ENCODE peak calls at places on chromosomes 12 and 14, in seven cellular contexts. V is HT1080; J is activated T-helper 1 cell treated with anti-CD3 and anti-CD28 coated beads, Interleukin-2, amount 50 U/mL, for 16 hours; S is NCI-H524; B is nucleus accumbens; Y is LoVo; E is kidney epithelial cell. Z is an unnamed sample.

GRCh38 chr14:105433161-105433605 is 13.6 kb downstream of the MTA1 start:
- DNase-seq in V (no peak), J (no peak), S (no peak), B (no peak), Y (no peak), E (no peak), Z (no peak)

GRCh38 chr14:87109271-87109670 is 883.7 kb downstream of the GALC start:
- DNase-seq in V (no peak), J (no peak), S (no peak), B (no peak), Y (no peak), E (no peak), Z (no peak)

GRCh38 chr12:118068361-118068958 is 7.5 kb upstream of the WSB2 start:
- DNase-seq in V (no peak), J (no peak), S (no peak), B (no peak), Y (no peak), E (no peak), Z (no peak)

GRCh38 chr14:98694541-98694940 is 577.5 kb downstream of the BCL11B start:
- DNase-seq in V (no peak), J (no peak), S (no peak), B (no peak), Y (no peak), E (no peak), Z (no peak)

GRCh38 chr12:176321-177181 is 37.4 kb downstream of the SLC6A12 start:
- DNase-seq in V (peak), J (no peak), S (peak), B (no peak), Y (peak), E (no peak), Z (no peak)

GRCh38 chr12:123732251-123732650 is 20.1 kb downstream of the ATP6V0A2 start:
- DNase-seq in V (no peak), J (no peak), S (no peak), B (no peak), Y (no peak), E (no peak), Z (no peak)

GRCh38 chr14:77040309-77040994 is 11.9 kb upstream of the IRF2BPL start:
- DNase-seq in V (peak), J (peak), S (peak), B (peak), Y (peak), E (peak), Z (peak)

GRCh38 chr14:64137657-64138290 is 156.4 kb downstream of the ESR2 start:
- DNase-seq in V (peak), J (no peak), S (no peak), B (no peak), Y (no peak), E (no peak), Z (no peak)

GRCh38 chr14:77009014-77009413 is 19.5 kb downstream of the IRF2BPL start:
- DNase-seq in V (no peak), J (no peak), S (no peak), B (no peak), Y (no peak), E (no peak), Z (no peak)

Z was measured in suprapubic skin.